ENCODE peak calls at places on chromosome 4, in ten cellular contexts. V, I, T, Z, C, L, J, S, N and Q are unnamed samples.
A peak's percentile ranks its signal among the peaks of the same experiment; 100 is the strongest.

GRCh38 chr4:139734875-139735380 is 69.3 kb downstream of the MGST2 start:
- DNase-seq in Z (peak; percentile 35), T (peak; percentile 62), N (peak; percentile 10), L (peak; percentile 96), J (peak; percentile 75), C (peak; percentile 78), I (peak; percentile 60), V (peak; percentile 74), S (peak; percentile 54), Q (peak; percentile 15)

GRCh38 chr4:177010421-177010820 is 217.7 kb upstream of the VEGFC start:
- DNase-seq in C (no peak), N (no peak), Z (no peak), I (no peak), V (no peak), J (no peak), T (peak; percentile 30), S (no peak), L (no peak), Q (no peak)

GRCh38 chr4:176902710-176903323 is 110.1 kb upstream of the VEGFC start:
- DNase-seq in N (no peak), S (no peak), C (no peak), L (no peak), T (peak; percentile 62), I (no peak), J (no peak), Z (no peak), V (peak; percentile 95), Q (no peak)

GRCh38 chr4:47533689-47534347 is 48.7 kb downstream of the ATP10D start:
- DNase-seq in L (no peak), T (peak; percentile 29), J (no peak), Z (no peak), I (no peak), V (peak; percentile 27), S (no peak), C (no peak), N (no peak), Q (no peak)

GRCh38 chr4:1325176-1325480 is 21.9 kb upstream of the UVSSA start:
- DNase-seq in C (no peak), S (no peak), T (no peak), L (no peak), J (no peak), N (no peak), V (no peak), I (no peak), Z (no peak), Q (no peak)

GRCh38 chr4:3202836-3203820 is 45.8 kb upstream of the MSANTD1 start:
- DNase-seq in V (no peak), N (no peak), C (no peak), T (peak; percentile 56), L (no peak), Z (no peak), I (no peak), J (peak; percentile 15), S (no peak), Q (no peak)

GRCh38 chr4:21887481-21887880 is 61.1 kb downstream of the KCNIP4 start:
- DNase-seq in S (no peak), L (no peak), N (no peak), Z (no peak), J (no peak), V (peak; percentile 58), C (no peak), T (no peak), I (no peak), Q (no peak)

GRCh38 chr4:27886075-27886474 is 1025.4 kb downstream of the STIM2 start:
- DNase-seq in T (peak; percentile 9), N (no peak), L (no peak), S (no peak), Z (no peak), J (no peak), V (peak; percentile 38), I (no peak), C (no peak), Q (no peak)

GRCh38 chr4:74933562-74934015 is 673 bp downstream of the PARM1 start:
- DNase-seq in I (no peak), N (no peak), V (peak; percentile 8), T (peak; percentile 9), C (no peak), S (peak; percentile 11), J (no peak), L (peak; percentile 53), Z (no peak), Q (no peak)

GRCh38 chr4:182695842-182696241 is 221.3 kb downstream of the DCTD start:
- DNase-seq in L (no peak), I (no peak), T (no peak), N (no peak), Z (no peak), J (no peak), S (no peak), V (peak; percentile 6), C (no peak), Q (no peak)

GRCh38 chr4:6538111-6538510 is 36.9 kb upstream of the MAN2B2 start:
- DNase-seq in L (no peak), Z (no peak), J (no peak), C (no peak), I (no peak), T (no peak), S (no peak), N (no peak), V (no peak), Q (no peak)

GRCh38 chr4:57184378-57185031 is 74.3 kb upstream of the IGFBP7 start:
- DNase-seq in C (no peak), V (no peak), Z (no peak), L (no peak), T (no peak), I (no peak), N (no peak), J (no peak), S (no peak), Q (no peak)

GRCh38 chr4:165905405-165906027 is 32.5 kb downstream of the TLL1 start:
- DNase-seq in S (no peak), C (no peak), I (no peak), L (no peak), Z (no peak), T (no peak), J (no peak), N (no peak), V (peak; percentile 65), Q (no peak)

GRCh38 chr4:180060159-180060889 is 2182.9 kb upstream of the TENM3 start:
- DNase-seq in J (no peak), Z (no peak), N (no peak), I (no peak), C (peak; percentile 0), T (no peak), V (peak; percentile 62), S (no peak), L (no peak), Q (no peak)

GRCh38 chr4:3702551-3703221 is 63.5 kb upstream of the ADRA2C start:
- DNase-seq in L (no peak), Z (no peak), N (no peak), V (no peak), J (no peak), C (no peak), T (no peak), S (no peak), I (no peak), Q (no peak)

GRCh38 chr4:95264843-95265242 is 283.9 kb downstream of the UNC5C start:
- DNase-seq in L (no peak), V (no peak), J (no peak), N (no peak), I (no peak), T (no peak), S (no peak), Z (no peak), C (no peak), Q (no peak)